ENCODE peak calls at places on chromosomes 5 and 9, in eight cellular contexts. P is ovary, W is heart right ventricle, C is fibroblast of mammary gland, H is GM23338, I is bronchial epithelial cell, R is right atrium auricular region, Y is fibroblast of lung. Z is an unnamed sample.

GRCh38 chr9:76876098-76876497 is 29.8 kb downstream of the PRUNE2 start:
- DNase-seq in P (no peak), W (no peak), C (peak; percentile 67), H (no peak), I (peak; percentile 21), R (no peak), Y (peak; percentile 46), Z (peak; percentile 71)

GRCh38 chr9:112747094-112747493 is 3.5 kb upstream of the SNX30 start:
- DNase-seq in P (no peak), W (no peak), C (no peak), H (no peak), I (no peak), R (no peak), Y (no peak), Z (no peak)

GRCh38 chr9:15349892-15350761 is 43.1 kb upstream of the TTC39B start:
- DNase-seq in P (no peak), W (no peak), C (peak; percentile 44), H (no peak), I (peak; percentile 68), R (no peak), Y (peak; percentile 20), Z (peak; percentile 57)

GRCh38 chr5:178331491-178331981 is 98.9 kb upstream of the PHYKPL start:
- DNase-seq in P (no peak), W (peak; percentile 63), C (no peak), H (no peak), I (peak; percentile 16), R (peak; percentile 65), Y (no peak), Z (peak; percentile 24)

GRCh38 chr5:139644001-139644456 is 4.1 kb upstream of the CXXC5 start:
- DNase-seq in P (no peak), W (peak; percentile 2), C (no peak), H (no peak), I (no peak), R (no peak), Y (no peak), Z (no peak)

GRCh38 chr5:140725799-140726471 is 25.7 kb downstream of the ZMAT2 start:
- DNase-seq in P (peak; percentile 41), W (peak; percentile 37), C (peak; percentile 96), H (peak; percentile 90), I (peak; percentile 93), R (no peak), Y (peak; percentile 92), Z (peak; percentile 94)

GRCh38 chr5:158560170-158560569 is 539.5 kb downstream of the EBF1 start:
- DNase-seq in P (no peak), W (peak; percentile 36), C (peak; percentile 67), H (no peak), I (peak; percentile 91), R (no peak), Y (no peak), Z (no peak)

GRCh38 chr9:108153391-108153790 is 663.8 kb upstream of the KLF4 start:
- DNase-seq in P (no peak), W (no peak), C (no peak), H (no peak), I (no peak), R (no peak), Y (no peak), Z (no peak)

GRCh38 chr9:14286121-14286520 is 27.8 kb downstream of the NFIB start:
- DNase-seq in P (no peak), W (no peak), C (no peak), H (no peak), I (no peak), R (no peak), Y (no peak), Z (no peak)

GRCh38 chr9:79123419-79123818 is 448.3 kb upstream of the TLE4 start:
- DNase-seq in P (no peak), W (no peak), C (peak; percentile 1), H (no peak), I (no peak), R (no peak), Y (peak; percentile 24), Z (no peak)

GRCh38 chr5:179766726-179767455 is 26.9 kb upstream of the LTC4S start:
- DNase-seq in P (no peak), W (no peak), C (no peak), H (no peak), I (no peak), R (no peak), Y (peak; percentile 25), Z (no peak)

GRCh38 chr9:126722922-126723806 is 81.7 kb upstream of the ZBTB43 start:
- DNase-seq in P (no peak), W (no peak), C (no peak), H (peak; percentile 70), I (peak; percentile 27), R (no peak), Y (peak; percentile 25), Z (peak; percentile 42)

GRCh38 chr9:96052703-96053102 is 177.2 kb downstream of the ERCC6L2 start:
- DNase-seq in P (no peak), W (no peak), C (no peak), H (no peak), I (peak; percentile 49), R (no peak), Y (no peak), Z (no peak)

GRCh38 chr9:125495137-125496119 is 211.6 kb downstream of the MAPKAP1 start:
- DNase-seq in P (no peak), W (no peak), C (no peak), H (no peak), I (peak; percentile 68), R (no peak), Y (peak; percentile 36), Z (no peak)

GRCh38 chr5:151151793-151152192 is 5.8 kb downstream of the ANXA6 start:
- DNase-seq in P (no peak), W (no peak), C (peak; percentile 72), H (no peak), I (no peak), R (peak; percentile 71), Y (peak; percentile 57), Z (peak; percentile 66)

GRCh38 chr5:85462957-85463356 is 1078.3 kb upstream of the EDIL3 start:
- DNase-seq in P (no peak), W (no peak), C (no peak), H (no peak), I (no peak), R (no peak), Y (no peak), Z (no peak)

GRCh38 chr9:121822093-121823085 is 171.0 kb downstream of the DAB2IP start:
- DNase-seq in P (no peak), W (no peak), C (no peak), H (no peak), I (peak; percentile 13), R (peak; percentile 21), Y (no peak), Z (no peak)

GRCh38 chr9:37969130-37969529 is 65.2 kb upstream of the SLC25A51 start:
- DNase-seq in P (no peak), W (peak; percentile 57), C (peak; percentile 26), H (no peak), I (no peak), R (no peak), Y (peak; percentile 66), Z (peak; percentile 46)
- TF ChIP-seq CTCF in P (no peak), W (no peak), C (no peak), H (no peak), I (no peak), R (no peak), Y (no peak), Z (no peak)

GRCh38 chr9:134065720-134066419 is 2.0 kb downstream of the BRD3 start:
- DNase-seq in P (no peak), W (no peak), C (peak; percentile 64), H (no peak), I (peak; percentile 58), R (no peak), Y (peak; percentile 65), Z (peak; percentile 70)

GRCh38 chr9:134063088-134063875 is 4.5 kb downstream of the BRD3 start:
- DNase-seq in P (no peak), W (no peak), C (no peak), H (no peak), I (no peak), R (no peak), Y (no peak), Z (no peak)

GRCh38 chr9:134063876-134064450 is 3.9 kb downstream of the BRD3 start:
- DNase-seq in P (no peak), W (no peak), C (no peak), H (no peak), I (no peak), R (no peak), Y (no peak), Z (no peak)

GRCh38 chr9:134066546-134066922 is 1.3 kb downstream of the BRD3 start:
- DNase-seq in P (no peak), W (no peak), C (peak; percentile 39), H (no peak), I (no peak), R (no peak), Y (peak; percentile 35), Z (peak; percentile 52)

DNA sequence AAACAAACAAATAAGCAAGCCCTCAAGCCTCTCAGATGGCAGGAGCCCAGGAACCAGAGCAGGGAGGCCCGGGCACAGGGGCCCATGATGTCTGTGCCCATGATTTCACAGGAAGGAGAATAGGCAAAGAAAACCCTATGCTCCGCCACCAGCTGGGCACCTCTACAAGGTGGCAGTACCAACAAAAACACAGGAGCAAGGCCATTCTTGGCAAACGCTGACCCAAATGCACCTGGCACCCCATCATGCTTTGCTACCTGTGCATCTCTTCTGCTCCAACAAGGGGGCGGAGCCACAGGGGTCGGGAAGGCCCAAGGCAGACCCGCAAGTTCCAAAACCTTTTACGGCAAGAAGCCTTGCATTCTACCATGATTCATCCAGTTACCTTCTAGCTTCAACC is 3.1 kb downstream of the BRD3 start:
- DNase-seq in P (no peak), W (no peak), C (no peak), H (peak; percentile 43), I (no peak), R (no peak), Y (no peak), Z (no peak)
- H3K4me3 ChIP-seq in P (no peak overlapping the region), W (no peak overlapping the region), C (no peak overlapping the region), H (no peak overlapping the region), I (no peak overlapping the region), R (no peak overlapping the region), Y (no peak overlapping the region), Z (no peak overlapping the region)

GRCh38 chr5:37840036-37840909 is at the start of gene GDNF:
- DNase-seq in P (peak; percentile 47), W (no peak), C (peak; percentile 53), H (peak; percentile 72), I (no peak), R (no peak), Y (peak; percentile 76), Z (peak; percentile 56)
- TF ChIP-seq CTCF in P (no peak), W (peak; percentile 18), C (no peak), H (peak; percentile 18), I (peak; percentile 32), R (no peak), Y (peak; percentile 13), Z (no peak)

DNA sequence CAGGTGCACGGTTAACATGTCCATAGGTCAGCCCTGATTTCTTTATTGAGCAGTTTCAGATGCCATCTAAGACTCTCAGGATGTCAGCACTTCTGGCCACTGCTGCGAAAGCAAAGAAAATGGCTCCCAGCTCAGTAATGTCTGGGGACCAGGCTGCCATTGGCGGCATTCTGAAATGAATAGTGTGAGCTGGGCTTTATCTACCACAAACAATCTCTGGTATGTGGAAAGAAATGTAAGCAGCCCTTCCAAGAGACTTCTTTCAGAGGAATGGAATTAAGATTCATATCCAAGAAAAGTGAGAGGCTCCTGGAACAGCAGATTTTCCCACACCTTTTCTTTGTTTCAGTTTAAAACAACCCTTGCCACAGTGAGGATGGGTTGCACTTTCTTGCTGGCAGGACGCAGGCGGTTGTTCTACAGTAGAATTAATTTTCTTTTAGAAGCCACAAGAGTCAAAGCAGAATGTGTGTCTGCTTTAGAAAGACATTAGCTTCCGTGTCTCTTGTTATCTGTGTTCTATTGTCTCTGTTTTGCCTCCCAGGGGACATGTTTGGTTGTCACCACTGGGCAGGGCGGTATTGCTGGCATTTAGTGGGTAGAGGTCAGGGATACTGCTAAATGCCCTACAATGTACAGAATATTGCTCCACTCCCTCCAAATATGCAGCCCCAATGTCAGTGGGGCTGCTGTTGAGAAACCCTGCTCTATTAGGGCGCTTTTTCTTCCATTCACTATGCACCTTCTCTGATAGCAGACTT is 149.9 kb upstream of the ANKH start:
- DNase-seq in P (no peak), W (no peak), C (peak; percentile 58), H (no peak), I (no peak), R (no peak), Y (peak; percentile 91), Z (peak; percentile 23)
- H3K4me3 ChIP-seq in P (no peak overlapping the region), W (no peak overlapping the region), C (peak overlapping the region; percentile 0), H (no peak overlapping the region), I (no peak overlapping the region), R (no peak overlapping the region), Y (no peak overlapping the region), Z (peak overlapping the region; percentile 1)